ENCODE peak calls at places on chromosomes 12 and 14, in nine cellular contexts. One of them, this sample, is unnamed.

GRCh38 chr14:94598816-94599655 is 13.2 kb upstream of the SERPINA3 start:
- DNase-seq in NCI-H1092 treated with DMSO at 0.1 percent for 48 hours: no peak
- DNase-seq in left cardiac atrium: peak
- DNase-seq in NCI-H774: no peak
- DNase-seq in activated naive CD4-positive, alpha-beta T cell treated with anti-CD3 and anti-CD28 coated beads, Interleukin-2, amount 10 ng/mL, durations not matched to agents 7 days and 5 days: no peak
- DNase-seq in D341Med: no peak
- DNase-seq in cerebellum: peak
- DNase-seq in stimulated activated CD4-positive, alpha-beta T cell treated with anti-CD3 and anti-CD28 coated beads, Interleukin-1b, Interleukin-23, amount 100 ng/mL, for 1 hour: no peak
- DNase-seq in NCI-H69: peak
- DNase-seq in this sample: peak

GRCh38 chr12:25186038-25186787 is 8.7 kb downstream of the DNAI7 start:
- DNase-seq in NCI-H1092 treated with DMSO at 0.1 percent for 48 hours: no peak
- DNase-seq in left cardiac atrium: no peak
- DNase-seq in NCI-H774: no peak
- DNase-seq in activated naive CD4-positive, alpha-beta T cell treated with anti-CD3 and anti-CD28 coated beads, Interleukin-2, amount 10 ng/mL, durations not matched to agents 7 days and 5 days: no peak
- DNase-seq in D341Med: no peak
- DNase-seq in cerebellum: no peak
- DNase-seq in stimulated activated CD4-positive, alpha-beta T cell treated with anti-CD3 and anti-CD28 coated beads, Interleukin-1b, Interleukin-23, amount 100 ng/mL, for 1 hour: no peak
- DNase-seq in NCI-H69: no peak
- DNase-seq in this sample: no peak

GRCh38 chr12:52144512-52145227 is 47.1 kb downstream of the KRT80 start:
- DNase-seq in NCI-H1092 treated with DMSO at 0.1 percent for 48 hours: no peak
- DNase-seq in left cardiac atrium: no peak
- DNase-seq in NCI-H774: no peak
- DNase-seq in activated naive CD4-positive, alpha-beta T cell treated with anti-CD3 and anti-CD28 coated beads, Interleukin-2, amount 10 ng/mL, durations not matched to agents 7 days and 5 days: no peak
- DNase-seq in D341Med: no peak
- DNase-seq in cerebellum: no peak
- DNase-seq in stimulated activated CD4-positive, alpha-beta T cell treated with anti-CD3 and anti-CD28 coated beads, Interleukin-1b, Interleukin-23, amount 100 ng/mL, for 1 hour: no peak
- DNase-seq in NCI-H69: no peak
- DNase-seq in this sample: no peak

GRCh38 chr12:90253674-90254181 is 545.1 kb upstream of the ATP2B1 start:
- DNase-seq in NCI-H1092 treated with DMSO at 0.1 percent for 48 hours: peak
- DNase-seq in left cardiac atrium: peak
- DNase-seq in NCI-H774: peak
- DNase-seq in activated naive CD4-positive, alpha-beta T cell treated with anti-CD3 and anti-CD28 coated beads, Interleukin-2, amount 10 ng/mL, durations not matched to agents 7 days and 5 days: peak
- DNase-seq in D341Med: peak
- DNase-seq in cerebellum: peak
- DNase-seq in stimulated activated CD4-positive, alpha-beta T cell treated with anti-CD3 and anti-CD28 coated beads, Interleukin-1b, Interleukin-23, amount 100 ng/mL, for 1 hour: no peak
- DNase-seq in NCI-H69: peak
- DNase-seq in this sample: peak

GRCh38 chr12:6949063-6949594 is 2.0 kb upstream of the PTPN6 start:
- DNase-seq in NCI-H1092 treated with DMSO at 0.1 percent for 48 hours: no peak
- DNase-seq in left cardiac atrium: no peak
- DNase-seq in NCI-H774: no peak
- DNase-seq in activated naive CD4-positive, alpha-beta T cell treated with anti-CD3 and anti-CD28 coated beads, Interleukin-2, amount 10 ng/mL, durations not matched to agents 7 days and 5 days: no peak
- DNase-seq in D341Med: peak
- DNase-seq in cerebellum: no peak
- DNase-seq in stimulated activated CD4-positive, alpha-beta T cell treated with anti-CD3 and anti-CD28 coated beads, Interleukin-1b, Interleukin-23, amount 100 ng/mL, for 1 hour: no peak
- DNase-seq in NCI-H69: no peak
- DNase-seq in this sample: no peak

GRCh38 chr14:97776890-97777564 is 979.8 kb downstream of the VRK1 start:
- DNase-seq in NCI-H1092 treated with DMSO at 0.1 percent for 48 hours: no peak
- DNase-seq in left cardiac atrium: no peak
- DNase-seq in NCI-H774: no peak
- DNase-seq in activated naive CD4-positive, alpha-beta T cell treated with anti-CD3 and anti-CD28 coated beads, Interleukin-2, amount 10 ng/mL, durations not matched to agents 7 days and 5 days: no peak
- DNase-seq in D341Med: no peak
- DNase-seq in cerebellum: no peak
- DNase-seq in stimulated activated CD4-positive, alpha-beta T cell treated with anti-CD3 and anti-CD28 coated beads, Interleukin-1b, Interleukin-23, amount 100 ng/mL, for 1 hour: no peak
- DNase-seq in NCI-H69: no peak
- DNase-seq in this sample: no peak

GRCh38 chr12:91913651-91914050 is 232.0 kb downstream of the BTG1 start:
- DNase-seq in NCI-H1092 treated with DMSO at 0.1 percent for 48 hours: no peak
- DNase-seq in left cardiac atrium: no peak
- DNase-seq in NCI-H774: no peak
- DNase-seq in activated naive CD4-positive, alpha-beta T cell treated with anti-CD3 and anti-CD28 coated beads, Interleukin-2, amount 10 ng/mL, durations not matched to agents 7 days and 5 days: no peak
- DNase-seq in D341Med: no peak
- DNase-seq in cerebellum: no peak
- DNase-seq in stimulated activated CD4-positive, alpha-beta T cell treated with anti-CD3 and anti-CD28 coated beads, Interleukin-1b, Interleukin-23, amount 100 ng/mL, for 1 hour: no peak
- DNase-seq in NCI-H69: no peak
- DNase-seq in this sample: no peak

GRCh38 chr12:100793182-100793581 is 1.4 kb upstream of the ANO4 start:
- DNase-seq in NCI-H1092 treated with DMSO at 0.1 percent for 48 hours: no peak
- DNase-seq in left cardiac atrium: no peak
- DNase-seq in NCI-H774: no peak
- DNase-seq in activated naive CD4-positive, alpha-beta T cell treated with anti-CD3 and anti-CD28 coated beads, Interleukin-2, amount 10 ng/mL, durations not matched to agents 7 days and 5 days: no peak
- DNase-seq in D341Med: no peak
- DNase-seq in cerebellum: no peak
- DNase-seq in stimulated activated CD4-positive, alpha-beta T cell treated with anti-CD3 and anti-CD28 coated beads, Interleukin-1b, Interleukin-23, amount 100 ng/mL, for 1 hour: no peak
- DNase-seq in NCI-H69: no peak
- DNase-seq in this sample: no peak

GRCh38 chr12:95733156-95733825 is 57.3 kb downstream of the NTN4 start:
- DNase-seq in NCI-H1092 treated with DMSO at 0.1 percent for 48 hours: no peak
- DNase-seq in left cardiac atrium: no peak
- DNase-seq in NCI-H774: no peak
- DNase-seq in activated naive CD4-positive, alpha-beta T cell treated with anti-CD3 and anti-CD28 coated beads, Interleukin-2, amount 10 ng/mL, durations not matched to agents 7 days and 5 days: no peak
- DNase-seq in D341Med: no peak
- DNase-seq in cerebellum: no peak
- DNase-seq in stimulated activated CD4-positive, alpha-beta T cell treated with anti-CD3 and anti-CD28 coated beads, Interleukin-1b, Interleukin-23, amount 100 ng/mL, for 1 hour: no peak
- DNase-seq in NCI-H69: no peak
- DNase-seq in this sample: no peak

GRCh38 chr12:5796171-5797091 is 148.6 kb downstream of the ANO2 start:
- DNase-seq in NCI-H1092 treated with DMSO at 0.1 percent for 48 hours: peak
- DNase-seq in left cardiac atrium: peak
- DNase-seq in NCI-H774: no peak
- DNase-seq in activated naive CD4-positive, alpha-beta T cell treated with anti-CD3 and anti-CD28 coated beads, Interleukin-2, amount 10 ng/mL, durations not matched to agents 7 days and 5 days: no peak
- DNase-seq in D341Med: peak
- DNase-seq in cerebellum: no peak
- DNase-seq in stimulated activated CD4-positive, alpha-beta T cell treated with anti-CD3 and anti-CD28 coated beads, Interleukin-1b, Interleukin-23, amount 100 ng/mL, for 1 hour: no peak
- DNase-seq in NCI-H69: peak
- DNase-seq in this sample: no peak

GRCh38 chr12:66329941-66330340 is 27.6 kb downstream of the HELB start:
- DNase-seq in NCI-H1092 treated with DMSO at 0.1 percent for 48 hours: no peak
- DNase-seq in left cardiac atrium: no peak
- DNase-seq in NCI-H774: no peak
- DNase-seq in activated naive CD4-positive, alpha-beta T cell treated with anti-CD3 and anti-CD28 coated beads, Interleukin-2, amount 10 ng/mL, durations not matched to agents 7 days and 5 days: no peak
- DNase-seq in D341Med: no peak
- DNase-seq in cerebellum: no peak
- DNase-seq in stimulated activated CD4-positive, alpha-beta T cell treated with anti-CD3 and anti-CD28 coated beads, Interleukin-1b, Interleukin-23, amount 100 ng/mL, for 1 hour: no peak
- DNase-seq in NCI-H69: no peak
- DNase-seq in this sample: no peak

GRCh38 chr12:71000748-71001147 is 80.2 kb upstream of the PTPRR start:
- DNase-seq in NCI-H1092 treated with DMSO at 0.1 percent for 48 hours: no peak
- DNase-seq in left cardiac atrium: no peak
- DNase-seq in NCI-H774: no peak
- DNase-seq in activated naive CD4-positive, alpha-beta T cell treated with anti-CD3 and anti-CD28 coated beads, Interleukin-2, amount 10 ng/mL, durations not matched to agents 7 days and 5 days: no peak
- DNase-seq in D341Med: no peak
- DNase-seq in cerebellum: no peak
- DNase-seq in stimulated activated CD4-positive, alpha-beta T cell treated with anti-CD3 and anti-CD28 coated beads, Interleukin-1b, Interleukin-23, amount 100 ng/mL, for 1 hour: no peak
- DNase-seq in NCI-H69: no peak
- DNase-seq in this sample: no peak

GRCh38 chr12:81558031-81558430 is 201.1 kb downstream of the PPFIA2 start:
- DNase-seq in NCI-H1092 treated with DMSO at 0.1 percent for 48 hours: no peak
- DNase-seq in left cardiac atrium: no peak
- DNase-seq in NCI-H774: no peak
- DNase-seq in activated naive CD4-positive, alpha-beta T cell treated with anti-CD3 and anti-CD28 coated beads, Interleukin-2, amount 10 ng/mL, durations not matched to agents 7 days and 5 days: no peak
- DNase-seq in D341Med: no peak
- DNase-seq in cerebellum: no peak
- DNase-seq in stimulated activated CD4-positive, alpha-beta T cell treated with anti-CD3 and anti-CD28 coated beads, Interleukin-1b, Interleukin-23, amount 100 ng/mL, for 1 hour: no peak
- DNase-seq in NCI-H69: no peak
- DNase-seq in this sample: no peak

GRCh38 chr14:71289536-71289935 is 382.3 kb downstream of the PCNX1 start:
- DNase-seq in NCI-H1092 treated with DMSO at 0.1 percent for 48 hours: no peak
- DNase-seq in left cardiac atrium: no peak
- DNase-seq in NCI-H774: no peak
- DNase-seq in activated naive CD4-positive, alpha-beta T cell treated with anti-CD3 and anti-CD28 coated beads, Interleukin-2, amount 10 ng/mL, durations not matched to agents 7 days and 5 days: peak
- DNase-seq in D341Med: no peak
- DNase-seq in cerebellum: no peak
- DNase-seq in stimulated activated CD4-positive, alpha-beta T cell treated with anti-CD3 and anti-CD28 coated beads, Interleukin-1b, Interleukin-23, amount 100 ng/mL, for 1 hour: no peak
- DNase-seq in NCI-H69: no peak
- DNase-seq in this sample: no peak

GRCh38 chr12:6226701-6227096 is 26.5 kb downstream of the CD9 start:
- DNase-seq in NCI-H1092 treated with DMSO at 0.1 percent for 48 hours: no peak
- DNase-seq in left cardiac atrium: peak
- DNase-seq in NCI-H774: no peak
- DNase-seq in activated naive CD4-positive, alpha-beta T cell treated with anti-CD3 and anti-CD28 coated beads, Interleukin-2, amount 10 ng/mL, durations not matched to agents 7 days and 5 days: no peak
- DNase-seq in D341Med: no peak
- DNase-seq in cerebellum: no peak
- DNase-seq in stimulated activated CD4-positive, alpha-beta T cell treated with anti-CD3 and anti-CD28 coated beads, Interleukin-1b, Interleukin-23, amount 100 ng/mL, for 1 hour: no peak
- DNase-seq in NCI-H69: no peak
- DNase-seq in this sample: no peak

GRCh38 chr12:110338754-110339153 is 57.7 kb downstream of the ATP2A2 start:
- DNase-seq in NCI-H1092 treated with DMSO at 0.1 percent for 48 hours: no peak
- DNase-seq in left cardiac atrium: no peak
- DNase-seq in NCI-H774: no peak
- DNase-seq in activated naive CD4-positive, alpha-beta T cell treated with anti-CD3 and anti-CD28 coated beads, Interleukin-2, amount 10 ng/mL, durations not matched to agents 7 days and 5 days: no peak
- DNase-seq in D341Med: peak
- DNase-seq in cerebellum: no peak
- DNase-seq in stimulated activated CD4-positive, alpha-beta T cell treated with anti-CD3 and anti-CD28 coated beads, Interleukin-1b, Interleukin-23, amount 100 ng/mL, for 1 hour: no peak
- DNase-seq in NCI-H69: peak
- DNase-seq in this sample: no peak

GRCh38 chr12:93634416-93634815 is 42.8 kb upstream of the CRADD start:
- DNase-seq in NCI-H1092 treated with DMSO at 0.1 percent for 48 hours: no peak
- DNase-seq in left cardiac atrium: no peak
- DNase-seq in NCI-H774: no peak
- DNase-seq in activated naive CD4-positive, alpha-beta T cell treated with anti-CD3 and anti-CD28 coated beads, Interleukin-2, amount 10 ng/mL, durations not matched to agents 7 days and 5 days: no peak
- DNase-seq in D341Med: no peak
- DNase-seq in cerebellum: no peak
- DNase-seq in stimulated activated CD4-positive, alpha-beta T cell treated with anti-CD3 and anti-CD28 coated beads, Interleukin-1b, Interleukin-23, amount 100 ng/mL, for 1 hour: no peak
- DNase-seq in NCI-H69: no peak
- DNase-seq in this sample: no peak

GRCh38 chr14:91154851-91155625 is 41.2 kb downstream of the DGLUCY start:
- DNase-seq in NCI-H1092 treated with DMSO at 0.1 percent for 48 hours: peak
- DNase-seq in left cardiac atrium: peak
- DNase-seq in NCI-H774: peak
- DNase-seq in activated naive CD4-positive, alpha-beta T cell treated with anti-CD3 and anti-CD28 coated beads, Interleukin-2, amount 10 ng/mL, durations not matched to agents 7 days and 5 days: no peak
- DNase-seq in D341Med: peak
- DNase-seq in cerebellum: no peak
- DNase-seq in stimulated activated CD4-positive, alpha-beta T cell treated with anti-CD3 and anti-CD28 coated beads, Interleukin-1b, Interleukin-23, amount 100 ng/mL, for 1 hour: no peak
- DNase-seq in NCI-H69: peak
- DNase-seq in this sample: no peak

GRCh38 chr12:240566-240965 is 22.1 kb downstream of the SLC6A13 start:
- DNase-seq in NCI-H1092 treated with DMSO at 0.1 percent for 48 hours: no peak
- DNase-seq in left cardiac atrium: no peak
- DNase-seq in NCI-H774: no peak
- DNase-seq in activated naive CD4-positive, alpha-beta T cell treated with anti-CD3 and anti-CD28 coated beads, Interleukin-2, amount 10 ng/mL, durations not matched to agents 7 days and 5 days: no peak
- DNase-seq in D341Med: peak
- DNase-seq in cerebellum: no peak
- DNase-seq in stimulated activated CD4-positive, alpha-beta T cell treated with anti-CD3 and anti-CD28 coated beads, Interleukin-1b, Interleukin-23, amount 100 ng/mL, for 1 hour: no peak
- DNase-seq in NCI-H69: no peak
- DNase-seq in this sample: no peak

GRCh38 chr12:102232446-102232845 is 34.8 kb upstream of the PMCH start:
- DNase-seq in NCI-H1092 treated with DMSO at 0.1 percent for 48 hours: no peak
- DNase-seq in left cardiac atrium: no peak
- DNase-seq in NCI-H774: no peak
- DNase-seq in activated naive CD4-positive, alpha-beta T cell treated with anti-CD3 and anti-CD28 coated beads, Interleukin-2, amount 10 ng/mL, durations not matched to agents 7 days and 5 days: no peak
- DNase-seq in D341Med: no peak
- DNase-seq in cerebellum: no peak
- DNase-seq in stimulated activated CD4-positive, alpha-beta T cell treated with anti-CD3 and anti-CD28 coated beads, Interleukin-1b, Interleukin-23, amount 100 ng/mL, for 1 hour: no peak
- DNase-seq in NCI-H69: no peak
- DNase-seq in this sample: no peak